ENCODE peak calls at places on chromosome 16, in nine cellular contexts. One of them, this sample, is unnamed.

GRCh38 chr16:4891886-4892216 is 44.6 kb downstream of the UBN1 start:
- DNase-seq in nephron progenitor cell: no peak
- DNase-seq in H9: no peak
- DNase-seq in HT1080: no peak
- DNase-seq in DMS53: no peak
- DNase-seq in activated gamma-delta T cell treated with Interleukin-2 at 50 U/mL for 16 hours: no peak
- DNase-seq in stimulated activated CD4-positive, alpha-beta T cell treated with anti-CD3 and anti-CD28 coated beads, Interleukin-15, amount 100 ng/mL, for 48 hours: no peak
- DNase-seq in heart right ventricle: no peak
- DNase-seq in RWPE1: no peak
- DNase-seq in this sample: no peak

GRCh38 chr16:66585477-66586239 is 6.4 kb downstream of the CMTM2 start:
- DNase-seq in DMS53: no peak
- DNase-seq in nephron progenitor cell: no peak
- DNase-seq in stimulated activated CD4-positive, alpha-beta T cell treated with anti-CD3 and anti-CD28 coated beads, Interleukin-15, amount 100 ng/mL, for 48 hours: no peak
- DNase-seq in RWPE1: no peak
- DNase-seq in HT1080: no peak
- DNase-seq in activated gamma-delta T cell treated with Interleukin-2 at 50 U/mL for 16 hours: no peak
- DNase-seq in H9: no peak
- DNase-seq in heart right ventricle: no peak
- DNase-seq in this sample: no peak

GRCh38 chr16:79400462-79401149 is 199.9 kb downstream of the MAF start:
- DNase-seq in activated gamma-delta T cell treated with Interleukin-2 at 50 U/mL for 16 hours: no peak
- DNase-seq in heart right ventricle: no peak
- DNase-seq in DMS53: no peak
- DNase-seq in stimulated activated CD4-positive, alpha-beta T cell treated with anti-CD3 and anti-CD28 coated beads, Interleukin-15, amount 100 ng/mL, for 48 hours: no peak
- DNase-seq in nephron progenitor cell: no peak
- DNase-seq in RWPE1: no peak
- DNase-seq in H9: no peak
- DNase-seq in HT1080: no peak
- DNase-seq in this sample: no peak

GRCh38 chr16:49651226-49651625 is 204.7 kb downstream of the ZNF423 start:
- DNase-seq in heart right ventricle: no peak
- DNase-seq in RWPE1: no peak
- DNase-seq in H9: no peak
- DNase-seq in HT1080: no peak
- DNase-seq in DMS53: no peak
- DNase-seq in activated gamma-delta T cell treated with Interleukin-2 at 50 U/mL for 16 hours: no peak
- DNase-seq in nephron progenitor cell: no peak
- DNase-seq in stimulated activated CD4-positive, alpha-beta T cell treated with anti-CD3 and anti-CD28 coated beads, Interleukin-15, amount 100 ng/mL, for 48 hours: no peak
- DNase-seq in this sample: no peak

GRCh38 chr16:75329933-75330332 is 78.5 kb upstream of the BCAR1 start:
- DNase-seq in RWPE1: no peak
- DNase-seq in stimulated activated CD4-positive, alpha-beta T cell treated with anti-CD3 and anti-CD28 coated beads, Interleukin-15, amount 100 ng/mL, for 48 hours: no peak
- DNase-seq in nephron progenitor cell: no peak
- DNase-seq in heart right ventricle: no peak
- DNase-seq in H9: no peak
- DNase-seq in activated gamma-delta T cell treated with Interleukin-2 at 50 U/mL for 16 hours: no peak
- DNase-seq in HT1080: no peak
- DNase-seq in DMS53: no peak
- DNase-seq in this sample: no peak

GRCh38 chr16:80806957-80807356 is 2.6 kb upstream of the CDYL2 start:
- DNase-seq in H9: no peak
- DNase-seq in nephron progenitor cell: no peak
- DNase-seq in activated gamma-delta T cell treated with Interleukin-2 at 50 U/mL for 16 hours: peak
- DNase-seq in HT1080: peak
- DNase-seq in stimulated activated CD4-positive, alpha-beta T cell treated with anti-CD3 and anti-CD28 coated beads, Interleukin-15, amount 100 ng/mL, for 48 hours: peak
- DNase-seq in RWPE1: peak
- DNase-seq in heart right ventricle: no peak
- DNase-seq in DMS53: peak
- DNase-seq in this sample: peak

GRCh38 chr16:1915732-1916653 is 2.2 kb downstream of the HS3ST6 start:
- DNase-seq in activated gamma-delta T cell treated with Interleukin-2 at 50 U/mL for 16 hours: no peak
- DNase-seq in RWPE1: no peak
- DNase-seq in H9: no peak
- DNase-seq in heart right ventricle: no peak
- DNase-seq in HT1080: no peak
- DNase-seq in stimulated activated CD4-positive, alpha-beta T cell treated with anti-CD3 and anti-CD28 coated beads, Interleukin-15, amount 100 ng/mL, for 48 hours: no peak
- DNase-seq in nephron progenitor cell: no peak
- DNase-seq in DMS53: no peak
- DNase-seq in this sample: no peak

GRCh38 chr16:53773150-53773846 is 69.3 kb downstream of the FTO start:
- DNase-seq in heart right ventricle: no peak
- DNase-seq in stimulated activated CD4-positive, alpha-beta T cell treated with anti-CD3 and anti-CD28 coated beads, Interleukin-15, amount 100 ng/mL, for 48 hours: no peak
- DNase-seq in nephron progenitor cell: peak
- DNase-seq in H9: no peak
- DNase-seq in HT1080: peak
- DNase-seq in activated gamma-delta T cell treated with Interleukin-2 at 50 U/mL for 16 hours: no peak
- DNase-seq in RWPE1: peak
- DNase-seq in DMS53: peak
- DNase-seq in this sample: peak

GRCh38 chr16:57688987-57689771 is 5.4 kb upstream of the DRC7 start:
- DNase-seq in stimulated activated CD4-positive, alpha-beta T cell treated with anti-CD3 and anti-CD28 coated beads, Interleukin-15, amount 100 ng/mL, for 48 hours: no peak
- DNase-seq in RWPE1: no peak
- DNase-seq in activated gamma-delta T cell treated with Interleukin-2 at 50 U/mL for 16 hours: no peak
- DNase-seq in nephron progenitor cell: no peak
- DNase-seq in DMS53: peak
- DNase-seq in H9: no peak
- DNase-seq in heart right ventricle: no peak
- DNase-seq in HT1080: no peak
- DNase-seq in this sample: no peak

GRCh38 chr16:3009568-3010390 is 2.9 kb upstream of the CLDN9 start:
- DNase-seq in DMS53: peak
- DNase-seq in nephron progenitor cell: peak
- DNase-seq in activated gamma-delta T cell treated with Interleukin-2 at 50 U/mL for 16 hours: no peak
- DNase-seq in stimulated activated CD4-positive, alpha-beta T cell treated with anti-CD3 and anti-CD28 coated beads, Interleukin-15, amount 100 ng/mL, for 48 hours: no peak
- DNase-seq in RWPE1: peak
- DNase-seq in heart right ventricle: no peak
- DNase-seq in HT1080: no peak
- DNase-seq in H9: peak
- DNase-seq in this sample: no peak

GRCh38 chr16:66473654-66474519 is 46.8 kb downstream of the BEAN1 start:
- DNase-seq in heart right ventricle: no peak
- DNase-seq in RWPE1: no peak
- DNase-seq in DMS53: peak
- DNase-seq in H9: no peak
- DNase-seq in activated gamma-delta T cell treated with Interleukin-2 at 50 U/mL for 16 hours: no peak
- DNase-seq in nephron progenitor cell: no peak
- DNase-seq in stimulated activated CD4-positive, alpha-beta T cell treated with anti-CD3 and anti-CD28 coated beads, Interleukin-15, amount 100 ng/mL, for 48 hours: no peak
- DNase-seq in HT1080: no peak
- DNase-seq in this sample: no peak

GRCh38 chr16:17171250-17172143 is 299.3 kb downstream of the XYLT1 start:
- DNase-seq in RWPE1: no peak
- DNase-seq in H9: no peak
- DNase-seq in DMS53: no peak
- DNase-seq in stimulated activated CD4-positive, alpha-beta T cell treated with anti-CD3 and anti-CD28 coated beads, Interleukin-15, amount 100 ng/mL, for 48 hours: no peak
- DNase-seq in nephron progenitor cell: no peak
- DNase-seq in HT1080: no peak
- DNase-seq in heart right ventricle: no peak
- DNase-seq in activated gamma-delta T cell treated with Interleukin-2 at 50 U/mL for 16 hours: no peak
- DNase-seq in this sample: no peak

GRCh38 chr16:29820271-29820701 is at the start of gene MVP:
- DNase-seq in heart right ventricle: peak
- DNase-seq in DMS53: peak
- DNase-seq in activated gamma-delta T cell treated with Interleukin-2 at 50 U/mL for 16 hours: peak
- DNase-seq in H9: no peak
- DNase-seq in RWPE1: peak
- DNase-seq in HT1080: peak
- DNase-seq in nephron progenitor cell: peak
- DNase-seq in stimulated activated CD4-positive, alpha-beta T cell treated with anti-CD3 and anti-CD28 coated beads, Interleukin-15, amount 100 ng/mL, for 48 hours: no peak
- DNase-seq in this sample: peak